ENCODE peak calls at places on chromosomes 7 and 10, in six cellular contexts. L is BJ, D is GM20000, I is GM10248, Y is nephron progenitor cell, A is AG09319. T is an unnamed sample.

GRCh38 chr7:2525931-2526630 is 6.5 kb downstream of the LFNG start:
- DNase-seq in L (no peak), D (no peak), I (no peak), Y (no peak), A (no peak), T (no peak)

GRCh38 chr10:93309062-93309461 is 173.1 kb downstream of the MYOF start:
- DNase-seq in L (no peak), D (no peak), I (no peak), Y (no peak), A (no peak), T (no peak)

GRCh38 chr7:78296689-78297371 is 498.3 kb downstream of the PHTF2 start:
- DNase-seq in L (no peak), D (no peak), I (no peak), Y (no peak), A (no peak), T (no peak)

GRCh38 chr10:6140141-6140841 is 51.5 kb downstream of the RBM17 start:
- DNase-seq in L (no peak), D (no peak), I (no peak), Y (no peak), A (no peak), T (no peak)

GRCh38 chr10:44311563-44311905 is 73.4 kb downstream of the CXCL12 start:
- DNase-seq in L (no peak), D (no peak), I (no peak), Y (no peak), A (no peak), T (no peak)

GRCh38 chr10:92418891-92419290 is 127.9 kb downstream of the MARCHF5 start:
- DNase-seq in L (no peak), D (no peak), I (no peak), Y (no peak), A (no peak), T (no peak)

GRCh38 chr7:959271-959670 is 4.8 kb upstream of the ADAP1 start:
- DNase-seq in L (no peak), D (no peak), I (no peak), Y (no peak), A (no peak), T (no peak)

GRCh38 chr7:47418910-47419309 is 163.0 kb downstream of the TNS3 start:
- DNase-seq in L (no peak), D (no peak), I (no peak), Y (no peak), A (no peak), T (no peak)

GRCh38 chr10:72263613-72264241 is 10.0 kb upstream of the DDIT4 start:
- DNase-seq in L (no peak), D (no peak), I (no peak), Y (no peak), A (no peak), T (no peak)

GRCh38 chr7:84190016-84190705 is 4.4 kb downstream of the SEMA3A start:
- DNase-seq in L (no peak), D (no peak), I (no peak), Y (no peak), A (no peak), T (no peak)

GRCh38 chr7:45874408-45875131 is 1.7 kb upstream of the CCDC201 start:
- DNase-seq in L (peak; percentile 63), D (no peak), I (no peak), Y (no peak), A (peak; percentile 34), T (no peak)

GRCh38 chr10:44803820-44804219 is 107.3 kb upstream of the TMEM72 start:
- DNase-seq in L (no peak), D (no peak), I (no peak), Y (no peak), A (no peak), T (no peak)

GRCh38 chr7:158821173-158822021 is 7.9 kb downstream of the ESYT2 start:
- DNase-seq in L (no peak), D (no peak), I (no peak), Y (no peak), A (no peak), T (no peak)

GRCh38 chr10:71396714-71397339 is at the start of gene CDH23:
- DNase-seq in L (no peak), D (peak; percentile 57), I (no peak), Y (peak; percentile 83), A (no peak), T (peak; percentile 36)

GRCh38 chr10:110618206-110618605 is 25.9 kb upstream of the RBM20 start:
- DNase-seq in L (no peak), D (no peak), I (no peak), Y (peak; percentile 22), A (no peak), T (no peak)

GRCh38 chr10:81838950-81839349 is 36.0 kb upstream of the NRG3 start:
- DNase-seq in L (no peak), D (no peak), I (no peak), Y (peak; percentile 20), A (no peak), T (peak; percentile 6)
- TF ChIP-seq CTCF in L (no peak), D (no peak), I (no peak), Y (peak; percentile 40), A (no peak), T (peak; percentile 51)

GRCh38 chr7:118918556-118918955 is 694.1 kb downstream of the ANKRD7 start:
- DNase-seq in L (no peak), D (no peak), I (no peak), Y (no peak), A (no peak), T (no peak)
- TF ChIP-seq CTCF in L (no peak), D (no peak), I (no peak), Y (no peak), A (no peak), T (peak; percentile 70)

DNA sequence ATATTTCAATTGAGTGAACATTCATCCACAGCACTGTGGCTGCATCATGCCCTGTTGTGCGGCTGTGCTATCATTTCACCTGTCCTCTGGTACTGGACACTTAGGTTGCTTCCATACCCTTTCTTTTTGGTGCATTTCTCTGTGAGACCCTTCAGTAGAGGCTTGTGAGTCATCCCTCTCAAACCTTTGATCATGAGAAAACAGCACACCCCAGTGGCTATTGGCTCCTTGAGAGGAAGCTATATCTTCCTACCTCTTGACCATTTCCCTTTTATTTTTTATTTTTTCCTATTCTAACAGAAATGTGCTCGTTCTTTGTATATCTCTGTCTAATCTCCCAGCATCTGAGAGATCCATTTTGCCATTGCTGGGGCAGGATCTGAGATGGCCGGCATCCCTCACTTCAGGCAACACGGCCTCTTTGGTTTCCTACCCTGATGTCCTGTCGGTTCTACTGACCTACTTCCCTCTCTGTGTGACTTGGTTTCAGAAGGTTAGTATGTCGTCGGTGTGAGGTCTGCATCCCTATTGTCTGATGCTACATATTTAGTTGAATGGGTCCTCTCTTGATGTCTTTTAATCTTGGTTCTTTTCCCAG is 23.8 kb upstream of the PIK3AP1 start:
- DNase-seq in L (no peak), D (no peak), I (no peak), Y (no peak), A (no peak), T (no peak)
- TF ChIP-seq CTCF in L (no peak), D (peak; percentile 25), I (peak; percentile 54), Y (no peak), A (no peak), T (no peak)

GRCh38 chr7:54858008-54858692 is 99.1 kb upstream of the SEC61G start:
- DNase-seq in L (no peak), D (no peak), I (no peak), Y (no peak), A (no peak), T (no peak)

GRCh38 chr7:54859545-54859944 is 100.5 kb upstream of the SEC61G start:
- DNase-seq in L (no peak), D (no peak), I (no peak), Y (no peak), A (no peak), T (no peak)

GRCh38 chr7:54860003-54860775 is 101.2 kb upstream of the SEC61G start:
- DNase-seq in L (no peak), D (no peak), I (no peak), Y (no peak), A (no peak), T (no peak)

GRCh38 chr7:54859066-54859465 is 100.1 kb upstream of the SEC61G start:
- DNase-seq in L (no peak), D (no peak), I (no peak), Y (no peak), A (no peak), T (no peak)

DNA sequence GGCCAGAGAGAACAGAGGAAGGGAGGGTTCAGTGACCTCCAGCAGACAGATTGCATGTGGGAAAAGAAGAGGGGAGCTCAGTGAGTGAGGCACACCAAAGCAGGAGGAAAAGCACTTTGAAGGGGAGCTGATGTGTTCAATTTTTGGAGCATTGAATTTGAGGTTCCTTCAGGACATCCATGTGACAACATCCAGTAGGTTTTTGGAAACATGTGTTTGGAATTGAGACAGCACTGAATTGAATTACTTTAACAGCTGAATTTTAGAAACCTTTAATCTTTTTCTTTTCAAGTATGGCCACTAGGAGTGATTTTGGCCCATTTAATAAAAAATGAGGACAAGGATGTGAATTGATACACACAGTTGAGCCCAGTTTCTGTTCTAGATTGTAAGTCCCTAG is 101.8 kb upstream of the SEC61G start:
- DNase-seq in L (no peak), D (no peak), I (no peak), Y (no peak), A (no peak), T (no peak)
- TF ChIP-seq CTCF in L (no peak), D (no peak), I (no peak), Y (no peak), A (no peak), T (no peak)

GRCh38 chr7:26284995-26285632 is 6.5 kb upstream of the SNX10 start:
- DNase-seq in L (no peak), D (no peak), I (no peak), Y (no peak), A (no peak), T (no peak)
- TF ChIP-seq CTCF in L (peak; percentile 11), D (no peak), I (peak; percentile 11), Y (no peak), A (peak; percentile 7), T (no peak)

DNA sequence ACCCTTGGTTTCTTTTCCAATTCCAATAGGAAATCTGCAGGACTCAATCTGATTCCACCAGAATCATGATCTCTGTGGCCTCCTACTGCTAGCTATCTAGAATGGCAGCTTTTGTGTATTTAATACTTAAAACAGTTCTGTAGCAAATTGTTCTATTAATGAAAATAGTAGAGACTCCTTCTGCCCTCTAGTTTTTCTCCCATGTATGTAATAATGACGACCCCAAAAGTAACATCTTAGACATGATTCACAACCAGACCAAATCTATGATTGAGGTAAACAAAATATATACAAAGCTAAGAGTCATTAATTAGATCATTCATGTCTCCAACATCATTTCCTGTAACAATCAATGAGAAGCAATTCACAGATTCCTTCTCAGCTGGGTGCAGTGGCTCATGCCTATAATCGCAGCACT is 259.1 kb upstream of the MKLN1 start:
- DNase-seq in L (no peak), D (no peak), I (no peak), Y (no peak), A (no peak), T (no peak)
- TF ChIP-seq CTCF in L (peak; percentile 65), D (no peak), I (peak; percentile 17), Y (peak; percentile 11), A (peak; percentile 52), T (no peak)

GRCh38 chr10:119817991-119818888 is 54.4 kb downstream of the MCMBP start:
- DNase-seq in L (no peak), D (peak; percentile 44), I (peak; percentile 34), Y (peak; percentile 91), A (no peak), T (peak; percentile 77)
- TF ChIP-seq CTCF in L (no peak), D (no peak), I (no peak), Y (peak; percentile 44), A (no peak), T (peak; percentile 62)

T was measured in neural crest cell.